ENCODE peak calls at places on chromosomes 3 and 15, in nine cellular contexts. Z, K, E, J, W, G, P, T and I are unnamed samples.

GRCh38 chr3:185900228-185900627 is 37.6 kb downstream of the TRA2B start:
- DNase-seq in J (peak), T (peak), W (no peak), P (peak), E (no peak), G (peak), K (peak), Z (no peak), I (peak)

GRCh38 chr15:38671675-38672141 is 107.1 kb upstream of the RASGRP1 start:
- DNase-seq in J (no peak), W (peak), K (no peak), G (no peak), Z (no peak), E (no peak), T (no peak), P (no peak), I (no peak)

GRCh38 chr15:89912145-89912673 is 543 bp downstream of the ARPIN start:
- DNase-seq in T (peak), G (peak), J (peak), W (no peak), K (peak), Z (no peak), P (peak), E (no peak), I (no peak)

GRCh38 chr3:115685097-115685496 is 61.8 kb downstream of the GAP43 start:
- DNase-seq in T (no peak), Z (no peak), P (no peak), E (no peak), G (no peak), J (no peak), W (no peak), K (no peak), I (no peak)

GRCh38 chr15:78752492-78753358 is 58.5 kb downstream of the ADAMTS7 start:
- DNase-seq in G (peak), E (no peak), T (no peak), P (no peak), W (no peak), Z (no peak), J (no peak), K (no peak), I (no peak)

GRCh38 chr3:60202052-60202753 is 1049.0 kb downstream of the FHIT start:
- DNase-seq in G (no peak), E (no peak), Z (no peak), J (peak), P (no peak), W (no peak), T (no peak), K (no peak), I (no peak)

GRCh38 chr15:35698331-35698730 is 152.4 kb upstream of the DPH6 start:
- DNase-seq in W (no peak), G (no peak), Z (no peak), E (no peak), T (no peak), K (no peak), P (no peak), J (no peak), I (no peak)

GRCh38 chr3:123706871-123707270 is 122.0 kb upstream of the HACD2 start:
- DNase-seq in E (no peak), G (no peak), Z (no peak), W (no peak), K (peak), T (no peak), J (no peak), P (no peak), I (no peak)